ENCODE peak calls at places on chromosomes 2 and 18, in five cellular contexts. W is mammary epithelial cell, X is spleen, E is RWPE2, H is bronchial epithelial cell. O is an unnamed sample. For H3K27me3, the result is how much of the 10 kb centered on the place peaks cover.

GRCh38 chr18:62457830-62458229 is 65.0 kb upstream of the ZCCHC2 start:
- DNase-seq in X (no peak), H (no peak), W (no peak), E (no peak), O (no peak)

GRCh38 chr2:135797497-135798274 is 39.3 kb downstream of the LCT start:
- DNase-seq in W (peak), X (peak), E (no peak), H (peak), O (peak)

GRCh38 chr2:238267884-238268680 is 20.3 kb downstream of the PER2 start:
- DNase-seq in X (no peak), W (peak), H (peak), E (no peak), O (no peak)

GRCh38 chr2:128323501-128323931 is 4.8 kb upstream of the HS6ST1 start:
- DNase-seq in W (no peak), H (no peak), E (no peak), X (no peak), O (no peak)

GRCh38 chr2:148338544-148338943 is 306.0 kb upstream of the EPC2 start:
- DNase-seq in W (peak), H (peak), E (no peak), X (no peak), O (no peak)

GRCh38 chr2:85712849-85713612 is 18.9 kb downstream of the GNLY start:
- DNase-seq in X (no peak), E (no peak), H (peak), W (peak), O (no peak)

GRCh38 chr2:7881038-7881437 is 800.8 kb upstream of the ID2 start:
- DNase-seq in H (no peak), X (no peak), W (no peak), E (no peak), O (no peak)

GRCh38 chr18:11533942-11534496 is 75.4 kb upstream of the SLC35G4 start:
- DNase-seq in E (no peak), H (no peak), X (no peak), W (no peak), O (no peak)

GRCh38 chr2:162125138-162125537 is 26.9 kb downstream of the GCG start:
- DNase-seq in E (no peak), H (no peak), W (no peak), X (no peak), O (no peak)

GRCh38 chr2:3584076-3584475 is 9.0 kb downstream of the RPS7 start:
- DNase-seq in X (no peak), H (no peak), W (no peak), E (no peak), O (no peak)

GRCh38 chr18:76402026-76402990 is 92.7 kb downstream of the ZNF516 start:
- DNase-seq in H (no peak), X (no peak), E (no peak), W (no peak), O (no peak)

GRCh38 chr2:72292433-72292832 is 144.8 kb upstream of the CYP26B1 start:
- DNase-seq in H (peak), E (no peak), W (peak), X (no peak), O (no peak)

GRCh38 chr2:21386666-21387065 is 262.9 kb downstream of the TDRD15 start:
- DNase-seq in E (no peak), W (no peak), H (no peak), X (no peak), O (no peak)

GRCh38 chr2:182553483-182553882 is 126.6 kb upstream of the PDE1A start:
- DNase-seq in X (no peak), E (no peak), H (no peak), W (no peak), O (peak)

GRCh38 chr2:164952057-164952702 is 3.1 kb downstream of the SLC38A11 start:
- DNase-seq in X (peak), H (no peak), W (no peak), E (no peak), O (no peak)

GRCh38 chr2:138180691-138181386 is 216.6 kb downstream of the HNMT start:
- DNase-seq in W (no peak), E (no peak), H (no peak), X (no peak), O (no peak)

GRCh38 chr2:65431417-65432226 is 777 bp downstream of the SPRED2 start:
- DNase-seq in X (peak), W (peak), H (no peak), E (peak), O (peak)

GRCh38 chr2:15042824-15043223 is 410.3 kb downstream of the LRATD1 start:
- DNase-seq in W (no peak), H (no peak), E (no peak), X (no peak), O (no peak)

GRCh38 chr2:220887271-220887870 is 684.7 kb downstream of the EPHA4 start:
- DNase-seq in E (no peak), W (no peak), H (no peak), X (no peak), O (no peak)

GRCh38 chr2:227339098-227339599 is 14.1 kb downstream of the MFF start:
- DNase-seq in H (no peak), X (no peak), E (no peak), W (no peak), O (no peak)

GRCh38 chr2:44934962-44935853 is 6.3 kb upstream of the SIX3 start:
- DNase-seq in E (peak), H (no peak), W (peak), X (peak), O (no peak)

GRCh38 chr18:35497006-35497333 is 790 bp downstream of the INO80C start:
- DNase-seq in X (no peak), W (no peak), H (peak), E (no peak), O (no peak)

GRCh38 chr2:239397856-239398470 is 2.9 kb downstream of the HDAC4 start:
- DNase-seq in E (no peak), W (no peak), H (no peak), X (no peak), O (no peak)

GRCh38 chr2:156151351-156151750 is 181.2 kb downstream of the NR4A2 start:
- DNase-seq in X (no peak), H (no peak), W (no peak), E (no peak), O (no peak)

GRCh38 chr2:72961036-72961720 is 43.9 kb downstream of the EMX1 start:
- DNase-seq in H (no peak), X (no peak), W (no peak), E (no peak), O (no peak)

GRCh38 chr2:80304522-80304878 is at the start of gene LRRTM1:
- DNase-seq in H (no peak), E (no peak), X (no peak), W (no peak), O (no peak)

GRCh38 chr18:29076645-29077044 is 899.7 kb upstream of the CDH2 start:
- DNase-seq in E (no peak), X (no peak), W (no peak), H (no peak), O (no peak)

GRCh38 chr2:221671515-221671914 is 99.4 kb upstream of the EPHA4 start:
- DNase-seq in E (no peak), X (no peak), H (peak), W (peak), O (no peak)

GRCh38 chr2:72933646-72934151 is 16.4 kb downstream of the EMX1 start:
- DNase-seq in W (no peak), X (peak), E (no peak), H (no peak), O (no peak)

GRCh38 chr2:145593991-145594702 is 1074.2 kb upstream of the ZEB2 start:
- DNase-seq in E (no peak), H (peak), W (peak), X (no peak), O (no peak)

GRCh38 chr2:161161074-161161577 is 898 bp downstream of the TANK start:
- DNase-seq in H (no peak), W (no peak), E (no peak), X (no peak), O (no peak)

GRCh38 chr2:158968396-158969161 is at the start of gene TANC1:
- DNase-seq in H (peak), E (peak), X (peak), W (peak), O (peak)

GRCh38 chr2:158966321-158966720 is 2.1 kb upstream of the TANC1 start:
- DNase-seq in X (no peak), W (no peak), E (no peak), H (no peak), O (no peak)

GRCh38 chr2:158967114-158967730 is 1.2 kb upstream of the TANC1 start:
- DNase-seq in E (no peak), X (no peak), H (no peak), W (no peak), O (no peak)

GRCh38 chr2:158969162-158969716 is 799 bp downstream of the TANC1 start:
- DNase-seq in H (no peak), W (no peak), X (no peak), E (no peak), O (no peak)

DNA sequence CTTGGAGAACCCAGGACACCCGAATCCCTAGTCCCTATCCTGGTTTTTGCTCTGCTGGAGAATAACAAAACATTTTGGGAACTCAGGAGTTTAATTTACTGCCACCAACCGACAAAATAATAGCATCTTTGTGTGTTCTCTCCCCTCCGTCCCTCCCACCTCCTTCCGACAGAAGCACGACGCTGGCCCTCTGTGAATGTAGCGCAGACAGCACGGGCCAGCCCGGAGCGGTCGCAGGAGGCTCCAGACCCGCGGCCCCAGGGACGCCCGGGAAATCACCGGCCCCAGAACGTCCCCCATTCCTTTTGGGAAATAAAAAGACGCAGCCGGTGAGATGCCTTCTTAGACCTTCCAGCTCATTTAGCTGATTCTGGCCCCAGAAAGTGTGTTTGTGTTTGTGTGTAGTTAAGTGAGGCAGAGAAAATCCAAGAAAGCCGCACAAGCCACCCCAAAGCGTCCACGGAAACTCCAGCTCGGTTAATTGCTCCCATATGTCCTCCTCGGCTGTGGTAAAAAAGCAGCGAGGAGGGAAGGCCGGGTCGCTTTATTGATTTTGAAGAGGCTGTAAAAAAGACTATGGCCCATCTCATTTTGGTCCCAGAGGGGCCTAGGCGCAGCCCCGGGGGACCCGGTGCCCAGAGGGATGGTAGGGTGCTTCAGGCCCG is 577 bp upstream of the TANC1 start:
- DNase-seq in E (no peak), X (no peak), H (no peak), W (peak), O (no peak)
- H3K27me3 ChIP-seq in E (under half), X (under half), H (under half), W (under half), O (under half)

DNA sequence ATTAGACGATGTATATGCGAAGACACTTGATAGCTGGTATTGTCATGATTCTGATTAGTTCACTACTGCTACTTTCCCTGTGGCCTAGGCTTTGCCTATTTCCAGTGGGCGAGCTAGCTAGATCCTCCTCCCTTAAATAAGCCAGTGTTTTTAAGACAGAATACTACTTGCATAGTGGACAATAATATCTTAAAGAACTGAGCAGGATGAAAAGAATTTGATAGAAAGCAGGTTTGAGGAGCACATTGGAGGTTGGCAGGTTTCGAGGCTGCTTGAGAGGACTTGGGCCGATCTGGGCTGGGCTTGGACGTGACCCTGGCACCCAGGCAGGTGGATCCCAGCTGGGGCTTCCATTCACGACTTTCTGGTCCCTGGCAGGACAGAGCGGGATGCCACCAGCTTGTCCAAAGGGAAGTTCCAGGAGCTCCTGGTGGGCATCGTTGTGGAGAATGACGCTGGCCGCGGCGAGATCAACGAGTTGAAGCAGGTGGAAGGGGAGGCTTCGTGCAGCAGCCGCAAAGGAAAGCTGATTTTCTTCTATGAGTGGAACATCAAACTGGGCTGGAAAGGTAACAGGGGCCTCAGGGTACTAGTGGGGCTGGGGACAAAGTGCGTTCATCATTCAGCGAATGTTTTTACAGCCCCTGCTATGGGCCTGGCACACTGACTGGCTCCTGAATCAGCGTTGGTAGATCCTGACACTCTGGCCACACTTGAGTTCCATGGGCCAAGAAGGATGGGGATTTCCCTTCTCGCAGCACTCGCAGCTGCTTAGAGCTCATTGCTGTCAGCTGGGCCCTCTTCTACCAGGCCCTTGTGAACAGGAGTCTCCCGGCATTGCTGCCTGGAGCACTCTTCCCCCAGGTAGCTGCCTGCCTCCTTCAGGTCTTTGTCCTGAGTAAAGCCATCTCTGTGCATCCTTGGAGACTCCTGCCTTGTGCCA is 16.9 kb downstream of the C2orf74 start:
- DNase-seq in W (no peak), H (peak), E (no peak), X (peak), O (no peak)
- H3K4me3 ChIP-seq in W (peak), H (no peak), E (peak), X (no peak), O (peak)

DNA sequence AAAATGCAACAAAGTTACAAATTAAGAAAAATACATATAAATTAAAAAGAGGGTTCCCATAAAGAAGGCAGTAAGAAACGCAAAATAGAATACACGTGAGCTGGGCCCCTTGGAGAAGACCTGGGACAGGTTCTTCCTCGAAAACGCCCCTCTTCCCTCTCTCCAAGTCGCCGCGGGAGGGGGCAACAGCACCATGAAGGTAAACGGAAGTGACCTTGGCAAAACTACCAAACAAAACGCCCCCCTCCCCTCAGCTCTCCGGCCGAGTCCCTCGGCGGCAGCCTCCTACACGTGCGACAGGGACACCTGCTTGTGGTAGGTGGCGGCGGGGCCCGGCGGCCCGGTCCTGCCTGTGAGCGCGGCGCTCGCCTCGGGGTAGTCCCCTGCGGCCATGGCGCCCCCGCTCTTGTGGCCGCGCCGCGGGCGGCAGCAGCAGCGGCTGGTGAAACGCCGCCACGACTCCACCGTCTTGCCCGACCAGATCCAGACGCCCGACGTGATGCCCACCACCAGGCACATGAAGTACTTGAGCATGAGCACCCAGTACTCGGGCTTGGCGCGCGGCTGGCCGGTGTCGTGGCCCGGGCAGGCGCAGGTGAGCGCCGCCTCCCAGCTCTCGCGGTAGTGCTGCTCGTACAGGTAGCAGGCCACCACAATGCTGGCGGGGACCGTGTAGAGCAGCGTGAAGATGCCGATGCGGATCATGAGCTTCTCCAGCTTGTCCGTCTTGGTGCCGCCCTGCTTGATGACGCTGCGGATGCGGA is 2.8 kb downstream of the FZD5 start:
- DNase-seq in E (no peak), X (peak), H (no peak), W (no peak), O (peak)
- TF ChIP-seq CTCF in E (no peak), X (no peak), H (no peak), W (no peak), O (no peak)

GRCh38 chr2:157845081-157845480 is 31.0 kb downstream of the ACVR1 start:
- DNase-seq in X (no peak), E (no peak), W (no peak), H (no peak), O (no peak)
- H3K27me3 ChIP-seq in X (under half), E (under half), W (under half), H (under half), O (under half)

DNA sequence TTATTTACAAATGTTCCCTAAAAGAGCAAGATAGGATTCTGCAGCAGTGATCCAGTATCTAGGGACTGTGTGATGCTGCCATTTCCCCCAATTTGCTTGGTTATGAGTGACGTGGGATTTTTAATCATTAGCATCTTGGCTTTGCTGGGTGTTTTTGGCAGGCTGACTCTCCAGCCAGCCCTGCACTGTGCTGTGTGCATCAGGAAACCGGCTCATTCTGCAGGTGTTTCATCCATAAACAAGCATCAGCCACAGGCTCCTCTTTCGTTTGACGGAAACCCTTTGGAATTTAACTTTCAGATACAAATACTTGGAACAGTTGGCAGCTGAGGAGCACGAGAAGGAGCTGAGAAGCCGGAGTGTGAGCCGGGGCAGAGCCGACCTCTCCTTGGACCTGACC is 135.9 kb downstream of the TPGS2 start:
- DNase-seq in H (no peak), W (no peak), X (no peak), E (no peak), O (no peak)
- H3K4me3 ChIP-seq in H (no peak), W (no peak), X (no peak), E (no peak), O (no peak)

GRCh38 chr2:37831081-37831780 is 93.9 kb upstream of the RMDN2 start:
- DNase-seq in X (no peak), H (no peak), E (no peak), W (no peak), O (no peak)

GRCh38 chr2:37833420-37833819 is 91.7 kb upstream of the RMDN2 start:
- DNase-seq in E (no peak), X (no peak), W (peak), H (no peak), O (no peak)

GRCh38 chr2:37829202-37829601 is 95.9 kb upstream of the RMDN2 start:
- DNase-seq in X (peak), H (peak), W (peak), E (no peak), O (no peak)

GRCh38 chr2:37829616-37830385 is 95.3 kb upstream of the RMDN2 start:
- DNase-seq in X (no peak), H (no peak), E (no peak), W (no peak), O (no peak)

GRCh38 chr2:37832590-37833197 is 92.4 kb upstream of the RMDN2 start:
- DNase-seq in X (peak), H (peak), W (peak), E (no peak), O (no peak)
- TF ChIP-seq CTCF in X (peak), H (peak), W (peak), E (peak), O (peak)

GRCh38 chr2:121062493-121062892 is 222.5 kb downstream of the TFCP2L1 start:
- DNase-seq in H (no peak), X (no peak), W (no peak), E (no peak), O (no peak)
- H3K27me3 ChIP-seq in H (under half), X (under half), W (under half), E (under half), O (under half)

GRCh38 chr18:59056706-59057492 is 82.8 kb upstream of the SEC11C start:
- DNase-seq in H (peak), W (peak), X (peak), E (no peak), O (peak)
- H3K4me3 ChIP-seq in H (no peak), W (no peak), X (no peak), E (no peak), O (no peak)

GRCh38 chr2:159176555-159176954 is 109.9 kb downstream of the WDSUB1 start:
- DNase-seq in X (no peak), H (no peak), E (no peak), W (no peak), O (no peak)
- TF ChIP-seq CTCF in X (no peak), H (no peak), E (no peak), W (no peak), O (no peak)

GRCh38 chr18:13452448-13452811 is 233.9 kb downstream of the LDLRAD4 start:
- DNase-seq in X (no peak), H (peak), W (no peak), E (no peak), O (no peak)
- H3K27me3 ChIP-seq in X (under half), H (under half), W (under half), E (under half), O (under half)